ENCODE peak calls at places on chromosomes 5 and 9, in five cellular contexts. M is K562, U is GM12878, C is HepG2, R is SK-N-SH. F is an unnamed sample.

GRCh38 chr5:39661026-39661779 is 236.4 kb upstream of the DAB2 start:
- DNase-seq in M (no peak), U (no peak), C (no peak), R (no peak), F (no peak)

GRCh38 chr9:129898205-129898604 is 62.9 kb downstream of the USP20 start:
- DNase-seq in R (no peak), C (no peak), U (no peak), M (peak; percentile 27), F (no peak)

GRCh38 chr9:68861436-68861835 is 152.5 kb downstream of the PRKACG start:
- DNase-seq in R (no peak), C (no peak), M (peak; percentile 12), U (no peak), F (no peak)

GRCh38 chr9:111001471-111001870 is 36.8 kb downstream of the LPAR1 start:
- DNase-seq in M (no peak), R (no peak), U (no peak), C (no peak), F (no peak)

GRCh38 chr9:84393266-84393905 is 52.8 kb upstream of the SLC28A3 start:
- DNase-seq in R (no peak), U (no peak), M (peak; percentile 22), C (no peak), F (peak; percentile 67)

GRCh38 chr5:74693176-74693575 is 8.1 kb downstream of the HEXB start:
- DNase-seq in R (no peak), M (no peak), U (no peak), C (no peak), F (no peak)

GRCh38 chr5:122170630-122171029 is 41.3 kb downstream of the ZNF474 start:
- DNase-seq in M (peak; percentile 41), U (no peak), C (no peak), R (no peak), F (no peak)

GRCh38 chr5:72015103-72015548 is 92.1 kb upstream of the MAP1B start:
- DNase-seq in C (peak; percentile 24), U (no peak), R (peak; percentile 33), M (peak; percentile 37), F (no peak)

GRCh38 chr9:72297516-72297915 is 67.5 kb downstream of the ZFAND5 start:
- DNase-seq in U (no peak), R (no peak), C (no peak), M (no peak), F (no peak)

GRCh38 chr5:176639981-176640380 is 7.3 kb upstream of the TSPAN17 start:
- DNase-seq in U (no peak), C (no peak), M (no peak), R (no peak), F (no peak)

GRCh38 chr5:154477382-154478223 is 424 bp downstream of the HAND1 start:
- DNase-seq in C (no peak), U (no peak), M (no peak), R (no peak), F (no peak)

GRCh38 chr5:154476343-154477213 is 1.4 kb downstream of the HAND1 start:
- DNase-seq in R (no peak), U (no peak), C (no peak), M (no peak), F (no peak)

GRCh38 chr5:154474957-154475334 is 3.1 kb downstream of the HAND1 start:
- DNase-seq in R (no peak), U (no peak), M (no peak), C (no peak), F (no peak)

GRCh38 chr5:154474267-154474956 is 3.6 kb downstream of the HAND1 start:
- DNase-seq in C (no peak), U (no peak), R (no peak), M (no peak), F (no peak)

DNA sequence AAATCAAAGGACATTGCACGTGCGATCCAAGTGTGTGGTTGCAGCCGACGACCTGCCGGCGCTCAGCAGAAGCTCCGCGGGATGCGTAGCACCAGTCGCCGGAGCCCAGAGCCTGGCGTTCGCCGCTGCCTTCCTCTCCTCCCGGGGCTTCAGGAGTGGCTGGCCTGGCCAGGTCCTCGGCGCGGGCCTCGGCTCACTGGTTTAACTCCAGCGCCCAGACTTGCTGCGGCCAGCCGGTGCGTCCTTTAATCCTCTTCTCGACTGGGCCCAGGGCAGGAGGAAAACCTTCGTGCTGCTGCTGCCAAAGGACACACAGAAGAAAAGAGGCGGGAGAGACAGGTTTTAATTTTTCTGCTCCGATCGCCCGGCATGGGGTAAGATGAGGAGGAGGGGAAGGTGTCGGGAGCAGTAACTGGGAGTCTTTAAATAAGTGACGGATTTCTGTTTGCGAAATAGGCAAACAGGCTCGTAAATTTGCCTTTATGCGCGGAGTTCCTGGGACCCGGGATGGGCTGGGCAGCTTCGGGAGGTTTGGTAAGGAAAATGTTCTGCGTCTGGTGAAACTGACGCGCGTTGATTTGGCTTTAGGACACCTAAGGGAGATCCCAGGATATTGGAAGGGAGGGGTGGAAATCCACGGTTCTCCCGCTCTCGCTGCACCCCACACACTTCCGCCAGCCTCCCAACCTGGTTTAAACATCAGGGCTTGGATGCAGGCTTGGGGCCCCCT is 2.2 kb downstream of the HAND1 start:
- DNase-seq in C (no peak), U (no peak), M (no peak), R (no peak), F (no peak)
- TF ChIP-seq GABPA in C (no peak), U (no peak), M (no peak), R (no peak), F (no peak)

GRCh38 chr5:133086366-133086875 is 34.6 kb downstream of the HSPA4 start:
- DNase-seq in M (no peak), R (no peak), U (no peak), C (no peak), F (no peak)
- TF ChIP-seq GABPA in M (no peak), R (no peak), U (no peak), C (no peak), F (no peak)

DNA sequence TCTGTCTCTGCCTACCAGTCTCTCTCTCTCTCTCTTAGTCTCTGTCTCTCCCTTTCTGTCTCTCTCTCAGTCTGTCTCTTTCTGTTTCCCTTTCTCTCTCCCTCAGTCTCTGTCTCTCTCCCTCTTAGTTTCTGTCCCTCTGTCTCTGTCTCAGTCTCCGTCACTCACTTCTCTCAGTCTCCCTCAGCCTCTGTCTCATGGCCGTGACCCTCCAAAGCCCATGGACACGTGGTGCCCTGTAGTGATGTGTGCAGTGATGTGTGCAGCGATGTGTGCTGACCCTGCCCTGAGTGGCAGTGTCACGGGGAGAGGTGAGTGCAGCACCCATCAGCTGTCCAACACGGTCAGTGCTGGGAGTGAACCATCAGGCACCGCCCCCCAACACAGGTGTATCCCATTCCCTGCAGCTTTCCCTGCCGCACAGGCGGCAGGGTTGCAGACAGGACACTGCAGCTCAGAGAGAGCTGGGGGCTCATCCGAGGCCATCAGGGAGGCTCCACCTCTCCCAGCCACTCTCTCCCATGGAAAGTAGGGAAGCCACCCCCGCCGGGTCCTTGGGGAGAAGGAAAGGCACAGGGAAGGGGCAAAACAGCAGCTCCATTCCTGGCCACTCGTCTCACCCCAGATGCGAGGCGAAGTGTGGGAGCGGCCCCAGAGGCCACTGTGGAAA is 794 bp upstream of the LRRC14B start:
- DNase-seq in C (no peak), R (no peak), U (no peak), M (no peak), F (no peak)
- TF ChIP-seq GABPA in C (no peak), R (no peak), U (no peak), M (no peak), F (no peak)

DNA sequence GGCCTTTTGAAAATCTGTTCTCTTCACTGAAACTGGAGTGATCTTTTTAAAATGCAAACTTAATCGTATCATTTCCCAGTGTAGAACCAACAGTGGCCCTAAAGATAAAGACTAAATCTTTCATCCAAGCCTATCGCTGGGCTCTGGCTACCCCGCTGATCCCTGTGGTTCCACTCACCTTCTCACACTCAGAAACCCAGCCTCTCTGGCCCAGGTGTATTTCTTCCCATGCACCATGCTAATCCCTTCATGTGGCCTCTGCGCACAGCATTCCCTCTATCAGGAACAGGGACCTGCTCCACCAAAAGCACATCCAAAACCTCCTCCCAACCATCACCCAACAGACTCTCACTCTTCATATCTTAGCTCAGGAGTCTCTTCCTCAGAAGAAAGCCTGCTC is 214.1 kb upstream of the DAPK1 start:
- DNase-seq in R (no peak), U (no peak), M (no peak), C (no peak), F (no peak)
- TF ChIP-seq GABPA in R (no peak), U (no peak), M (no peak), C (no peak), F (no peak)

GRCh38 chr5:132749506-132749905 is 2.3 kb downstream of the CCNI2 start:
- DNase-seq in C (no peak), M (no peak), R (peak; percentile 10), U (no peak), F (no peak)
- TF ChIP-seq GABPA in C (no peak), M (no peak), R (no peak), U (no peak), F (no peak)

F was measured in HL-60.